ENCODE peak calls at places on chromosomes 13 and 19, in seven cellular contexts. Y is heart right ventricle, V is transverse colon, H is neural progenitor cell, A is IMR-90, G is stomach, K is BJ. U is an unnamed sample. For H3K36me3, the result is how much of the 10 kb centered on the place peaks cover.

GRCh38 chr19:41696402-41697197 is 8.5 kb upstream of the CEACAM7 start:
- DNase-seq in Y (no peak), V (peak), H (no peak), A (no peak), G (peak), K (no peak), U (no peak)

GRCh38 chr19:42201489-42202289 is 15.8 kb downstream of the DEDD2 start:
- DNase-seq in Y (no peak), V (peak), H (no peak), A (no peak), G (peak), K (no peak), U (no peak)

GRCh38 chr19:8005534-8006256 is at the start of gene ELAVL1:
- DNase-seq in Y (peak), V (peak), H (peak), A (peak), G (peak), K (no peak), U (peak)

GRCh38 chr13:85194482-85194881 is 604.7 kb downstream of the SLITRK6 start:
- DNase-seq in Y (no peak), V (no peak), H (no peak), A (no peak), G (no peak), K (no peak), U (no peak)

GRCh38 chr13:71866173-71867091 is 572 bp downstream of the DACH1 start:
- DNase-seq in Y (peak), V (peak), H (peak), A (no peak), G (peak), K (no peak), U (peak)

GRCh38 chr13:41811588-41812021 is 149.3 kb downstream of the VWA8 start:
- DNase-seq in Y (no peak), V (no peak), H (no peak), A (no peak), G (no peak), K (no peak), U (no peak)

GRCh38 chr13:44876782-44877324 is 112.4 kb downstream of the NUFIP1 start:
- DNase-seq in Y (no peak), V (no peak), H (peak), A (no peak), G (no peak), K (no peak), U (no peak)

GRCh38 chr19:33723512-33723911 is 73.2 kb upstream of the KCTD15 start:
- DNase-seq in Y (no peak), V (no peak), H (no peak), A (no peak), G (no peak), K (no peak), U (no peak)

GRCh38 chr19:7263066-7263465 is 31.1 kb downstream of the INSR start:
- DNase-seq in Y (no peak), V (no peak), H (no peak), A (no peak), G (no peak), K (no peak), U (no peak)

GRCh38 chr19:30222428-30222873 is 149.7 kb upstream of the ZNF536 start:
- DNase-seq in Y (no peak), V (no peak), H (peak), A (no peak), G (no peak), K (no peak), U (no peak)

GRCh38 chr19:49988007-49988406 is 27.0 kb upstream of the SIGLEC11 start:
- DNase-seq in Y (no peak), V (no peak), H (no peak), A (no peak), G (no peak), K (no peak), U (no peak)

GRCh38 chr13:79937311-79938243 is 403.3 kb downstream of the SPRY2 start:
- DNase-seq in Y (no peak), V (no peak), H (no peak), A (no peak), G (no peak), K (no peak), U (no peak)

GRCh38 chr13:36997716-36998427 is 1.3 kb downstream of the ALG5 start:
- DNase-seq in Y (no peak), V (no peak), H (no peak), A (peak), G (no peak), K (no peak), U (no peak)

GRCh38 chr19:582497-583197 is 7.0 kb upstream of the HCN2 start:
- DNase-seq in Y (no peak), V (no peak), H (no peak), A (peak), G (no peak), K (no peak), U (peak)

GRCh38 chr13:40786568-40786996 is 2.8 kb upstream of the SLC25A15 start:
- DNase-seq in Y (no peak), V (no peak), H (no peak), A (peak), G (no peak), K (no peak), U (no peak)

GRCh38 chr19:6126335-6126974 is 9.0 kb upstream of the ACSBG2 start:
- DNase-seq in Y (no peak), V (no peak), H (peak), A (peak), G (no peak), K (no peak), U (no peak)

GRCh38 chr13:98540476-98540875 is 36.4 kb downstream of the STK24 start:
- DNase-seq in Y (no peak), V (no peak), H (no peak), A (no peak), G (no peak), K (no peak), U (no peak)

GRCh38 chr19:5068251-5069090 is 99.6 kb downstream of the KDM4B start:
- DNase-seq in Y (no peak), V (no peak), H (no peak), A (no peak), G (no peak), K (no peak), U (no peak)

GRCh38 chr13:37058801-37059135 is 720 bp downstream of the SUPT20H start:
- DNase-seq in Y (no peak), V (no peak), H (peak), A (no peak), G (no peak), K (peak), U (no peak)

GRCh38 chr13:52954838-52955237 is 73.8 kb upstream of the OLFM4 start:
- DNase-seq in Y (no peak), V (no peak), H (no peak), A (no peak), G (no peak), K (no peak), U (no peak)

GRCh38 chr19:11833541-11833940 is 15.0 kb upstream of the ZNF439 start:
- DNase-seq in Y (no peak), V (no peak), H (no peak), A (no peak), G (no peak), K (no peak), U (no peak)

GRCh38 chr19:49997709-49998108 is 27.5 kb downstream of the VRK3 start:
- DNase-seq in Y (no peak), V (no peak), H (peak), A (peak), G (no peak), K (no peak), U (no peak)

GRCh38 chr13:87810920-87811344 is 139.8 kb downstream of the SLITRK5 start:
- DNase-seq in Y (no peak), V (no peak), H (no peak), A (no peak), G (no peak), K (no peak), U (no peak)

GRCh38 chr13:24723206-24723605 is 40.8 kb upstream of the RNF17 start:
- DNase-seq in Y (no peak), V (no peak), H (no peak), A (no peak), G (no peak), K (no peak), U (no peak)

GRCh38 chr13:94711561-94712286 is 621 bp downstream of the SOX21 start:
- DNase-seq in Y (no peak), V (no peak), H (peak), A (no peak), G (no peak), K (no peak), U (no peak)

GRCh38 chr13:30829145-30829544 is 76.9 kb upstream of the MEDAG start:
- DNase-seq in Y (no peak), V (no peak), H (no peak), A (peak), G (no peak), K (no peak), U (no peak)

GRCh38 chr19:52941941-52942370 is 18.7 kb upstream of the ZNF888 start:
- DNase-seq in Y (peak), V (peak), H (peak), A (peak), G (peak), K (no peak), U (peak)

GRCh38 chr13:23673867-23674605 is 103.8 kb downstream of the TNFRSF19 start:
- DNase-seq in Y (no peak), V (no peak), H (no peak), A (peak), G (no peak), K (no peak), U (no peak)

GRCh38 chr13:48783181-48783630 is 129.5 kb downstream of the CYSLTR2 start:
- DNase-seq in Y (peak), V (peak), H (no peak), A (peak), G (peak), K (peak), U (peak)

GRCh38 chr19:15426485-15427349 is 7.9 kb upstream of the AKAP8L start:
- DNase-seq in Y (no peak), V (no peak), H (no peak), A (no peak), G (no peak), K (no peak), U (peak)

GRCh38 chr19:15423130-15423529 is 4.3 kb upstream of the AKAP8L start:
- DNase-seq in Y (no peak), V (no peak), H (no peak), A (no peak), G (no peak), K (no peak), U (peak)

GRCh38 chr19:15424121-15424520 is 5.3 kb upstream of the AKAP8L start:
- DNase-seq in Y (no peak), V (no peak), H (no peak), A (no peak), G (no peak), K (no peak), U (no peak)

GRCh38 chr19:15425321-15425950 is 6.6 kb upstream of the AKAP8L start:
- DNase-seq in Y (no peak), V (no peak), H (no peak), A (no peak), G (no peak), K (no peak), U (no peak)

DNA sequence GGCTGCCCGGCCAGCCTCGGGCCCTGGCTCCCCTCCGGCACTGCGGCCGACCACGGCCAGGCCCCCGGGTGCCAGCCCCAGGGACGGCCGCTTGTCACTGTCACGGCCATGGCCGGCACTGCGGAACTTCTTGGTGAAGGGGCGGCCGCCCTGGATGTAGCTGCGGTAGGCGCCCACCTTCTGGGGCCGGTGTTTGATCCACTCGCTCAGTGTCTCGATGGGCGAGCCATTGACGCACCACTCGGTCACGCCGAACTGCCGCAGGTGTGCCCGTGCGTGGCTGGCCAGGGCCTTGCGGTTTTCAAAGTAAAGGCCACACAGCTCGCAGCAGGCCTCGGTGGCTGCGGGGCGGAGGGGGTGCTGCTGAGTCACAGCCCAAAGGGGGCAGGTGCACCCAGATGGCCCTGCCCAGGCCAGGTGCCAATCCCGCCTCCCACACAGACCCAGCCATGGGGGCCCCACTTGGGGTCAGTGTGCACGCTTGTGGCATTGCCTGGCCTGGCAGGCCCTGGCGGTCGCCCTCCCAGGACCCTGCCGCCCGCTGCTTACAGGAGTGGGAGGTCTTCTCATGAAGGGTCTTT is 6.0 kb upstream of the AKAP8L start:
- DNase-seq in Y (no peak), V (no peak), H (no peak), A (no peak), G (no peak), K (no peak), U (peak)
- H3K36me3 ChIP-seq in Y (under half), V (under half), H (under half), A (half or more), G (half or more), K (half or more), U (under half)

DNA sequence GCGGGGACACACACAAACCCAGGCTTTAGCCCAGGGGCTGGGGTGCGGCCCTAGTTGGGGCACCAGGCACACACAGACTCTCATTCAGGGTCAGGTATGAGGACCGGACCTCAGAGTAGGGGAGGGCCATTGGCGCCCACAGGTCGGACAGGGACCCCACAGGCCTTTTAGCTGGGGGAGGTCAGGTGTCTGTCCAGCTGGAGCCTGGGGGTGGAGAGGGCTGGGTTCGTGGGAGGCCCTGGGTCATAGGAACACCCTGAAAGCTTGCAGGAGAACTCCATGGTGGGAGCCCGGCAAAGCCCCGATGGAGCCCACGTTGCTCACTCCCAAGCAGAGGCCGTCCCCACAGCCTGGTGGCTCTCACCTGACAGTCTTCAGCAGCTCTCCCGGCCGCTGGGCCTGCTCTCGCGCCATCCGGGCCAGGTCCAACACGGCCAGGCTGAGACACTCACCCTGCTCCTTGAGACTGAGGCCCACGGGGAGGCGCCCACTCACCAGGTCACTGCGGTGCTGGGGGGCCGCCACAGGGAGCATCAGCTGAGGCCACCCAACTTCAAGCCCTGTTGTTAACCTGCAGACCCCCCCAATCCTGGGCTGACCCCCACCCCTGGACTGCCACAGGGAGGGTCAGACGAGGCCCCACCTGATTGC is 5.0 kb downstream of the JAK3 start:
- DNase-seq in Y (no peak), V (no peak), H (no peak), A (no peak), G (no peak), K (no peak), U (no peak)
- H3K4me3 ChIP-seq in Y (peak), V (no peak), H (peak), A (peak), G (peak), K (peak), U (peak)

GRCh38 chr13:97279079-97279411 is 56.9 kb downstream of the MBNL2 start:
- DNase-seq in Y (no peak), V (no peak), H (no peak), A (no peak), G (no peak), K (no peak), U (no peak)
- H3K36me3 ChIP-seq in Y (under half), V (under half), H (under half), A (under half), G (under half), K (under half), U (under half)

DNA sequence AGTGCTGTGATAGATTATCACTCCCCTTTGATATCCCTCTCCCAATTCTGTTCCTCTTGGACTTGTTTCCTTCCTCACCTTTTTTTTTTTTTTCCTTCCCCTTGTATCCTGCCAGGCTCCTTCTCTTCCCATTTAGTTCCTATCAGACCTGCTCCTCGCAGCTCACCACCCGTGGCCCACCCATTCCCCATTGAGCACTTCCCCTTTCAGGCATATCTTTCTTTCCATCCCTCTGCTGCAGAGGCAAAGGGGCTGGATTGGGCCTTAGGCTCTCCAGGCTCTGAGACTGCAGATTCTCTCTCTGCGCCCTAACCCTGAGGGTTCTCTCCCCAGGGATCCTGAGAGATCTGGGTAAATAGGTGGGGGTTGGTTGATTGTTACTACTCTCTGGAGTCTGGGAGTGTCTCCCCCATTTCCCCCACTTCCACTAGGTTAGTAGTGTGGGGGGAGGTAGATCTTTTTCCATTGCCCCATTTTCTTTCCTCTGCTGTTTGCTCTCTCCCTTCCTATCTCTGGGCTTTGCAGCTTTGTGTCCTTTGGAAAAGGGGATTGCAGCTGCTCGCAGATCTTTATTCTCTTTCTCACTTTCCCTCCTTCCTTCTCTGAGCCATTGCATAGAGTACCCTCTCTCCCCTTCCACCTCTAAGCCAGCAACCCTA is 2.3 kb downstream of the ARHGAP35 start:
- DNase-seq in Y (no peak), V (no peak), H (no peak), A (no peak), G (no peak), K (no peak), U (no peak)
- H3K4me3 ChIP-seq in Y (peak), V (peak), H (peak), A (peak), G (peak), K (peak), U (peak)

U was measured in psoas muscle.